ENCODE peak calls at places on chromosomes 1 and 21, in five cellular contexts. Z is RCC 7860; S is stimulated activated naive CD8-positive, alpha-beta T cell treated with anti-CD3 and anti-CD28 coated beads, Interleukin-15, amount 100 ng/mL, for 72 hours; D is activated CD4-positive, alpha-beta T cell treated with anti-CD3 and anti-CD28 coated beads for 48 hours; F is HT-29. B is an unnamed sample.

GRCh38 chr1:40257313-40257687 is 736 bp upstream of the ZMPSTE24 start:
- DNase-seq in Z (no peak), S (no peak), D (peak), F (no peak), B (peak)

GRCh38 chr1:45569962-45570581 is 13.8 kb upstream of the NASP start:
- DNase-seq in Z (peak), S (peak), D (peak), F (peak), B (peak)

GRCh38 chr1:96072021-96072420 is 649.6 kb upstream of the PTBP2 start:
- DNase-seq in Z (no peak), S (no peak), D (no peak), F (no peak), B (no peak)

GRCh38 chr21:41726058-41726558 is 40.7 kb downstream of the RIPK4 start:
- DNase-seq in Z (no peak), S (no peak), D (peak), F (no peak), B (no peak)

GRCh38 chr1:6459850-6460265 is 6.1 kb downstream of the TNFRSF25 start:
- DNase-seq in Z (no peak), S (peak), D (peak), F (no peak), B (no peak)

GRCh38 chr1:86750076-86750475 is 45.7 kb downstream of the SH3GLB1 start:
- DNase-seq in Z (no peak), S (no peak), D (no peak), F (no peak), B (no peak)

GRCh38 chr1:53521900-53522552 is 62.8 kb downstream of the DMRTB1 start:
- DNase-seq in Z (no peak), S (no peak), D (no peak), F (no peak), B (no peak)

GRCh38 chr1:244163861-244164562 is 112.9 kb downstream of the ZBTB18 start:
- DNase-seq in Z (peak), S (no peak), D (no peak), F (peak), B (no peak)

GRCh38 chr1:36136535-36136934 is 11.5 kb upstream of the COL8A2 start:
- DNase-seq in Z (peak), S (no peak), D (no peak), F (no peak), B (no peak)

B was measured in LNCaP clone FGC.